ENCODE peak calls at places on chromosomes 11 and 22, in ten cellular contexts. One of them, this sample, is unnamed.

GRCh38 chr11:9747229-9747628 is 83.4 kb downstream of the SWAP70 start:
- DNase-seq in activated CD4-positive, alpha-beta T cell treated with anti-CD3 and anti-CD28 coated beads, Interleukin-2, amount 10 ng/mL, durations not matched to agents 7 days and 5 days: no peak
- DNase-seq in KG1: no peak
- DNase-seq in stimulated activated CD8-positive, alpha-beta memory T cell treated with anti-CD3 and anti-CD28 coated beads, Interleukin-15, amount 100 ng/mL, for 24 hours: no peak
- DNase-seq in iris pigment epithelial cell: no peak
- DNase-seq in AG04450: no peak
- DNase-seq in mucosa of descending colon: no peak
- DNase-seq in renal cortical epithelial cell: no peak
- DNase-seq in T-helper 2 cell: no peak
- DNase-seq in HFFc6: no peak
- DNase-seq in this sample: no peak

GRCh38 chr11:116481126-116481644 is 291.6 kb downstream of the BUD13 start:
- DNase-seq in KG1: no peak
- DNase-seq in mucosa of descending colon: no peak
- DNase-seq in AG04450: no peak
- DNase-seq in iris pigment epithelial cell: no peak
- DNase-seq in HFFc6: no peak
- DNase-seq in T-helper 2 cell: no peak
- DNase-seq in renal cortical epithelial cell: peak; percentile 2
- DNase-seq in activated CD4-positive, alpha-beta T cell treated with anti-CD3 and anti-CD28 coated beads, Interleukin-2, amount 10 ng/mL, durations not matched to agents 7 days and 5 days: no peak
- DNase-seq in stimulated activated CD8-positive, alpha-beta memory T cell treated with anti-CD3 and anti-CD28 coated beads, Interleukin-15, amount 100 ng/mL, for 24 hours: no peak
- DNase-seq in this sample: no peak

GRCh38 chr11:103773537-103773936 is 262.9 kb upstream of the DDI1 start:
- DNase-seq in T-helper 2 cell: no peak
- DNase-seq in iris pigment epithelial cell: no peak
- DNase-seq in mucosa of descending colon: no peak
- DNase-seq in renal cortical epithelial cell: no peak
- DNase-seq in HFFc6: no peak
- DNase-seq in AG04450: no peak
- DNase-seq in stimulated activated CD8-positive, alpha-beta memory T cell treated with anti-CD3 and anti-CD28 coated beads, Interleukin-15, amount 100 ng/mL, for 24 hours: no peak
- DNase-seq in KG1: no peak
- DNase-seq in activated CD4-positive, alpha-beta T cell treated with anti-CD3 and anti-CD28 coated beads, Interleukin-2, amount 10 ng/mL, durations not matched to agents 7 days and 5 days: no peak
- DNase-seq in this sample: peak; percentile 76

GRCh38 chr22:37212174-37212906 is at the start of gene SSTR3:
- DNase-seq in renal cortical epithelial cell: peak; percentile 19
- DNase-seq in stimulated activated CD8-positive, alpha-beta memory T cell treated with anti-CD3 and anti-CD28 coated beads, Interleukin-15, amount 100 ng/mL, for 24 hours: no peak
- DNase-seq in iris pigment epithelial cell: no peak
- DNase-seq in HFFc6: no peak
- DNase-seq in KG1: no peak
- DNase-seq in T-helper 2 cell: no peak
- DNase-seq in activated CD4-positive, alpha-beta T cell treated with anti-CD3 and anti-CD28 coated beads, Interleukin-2, amount 10 ng/mL, durations not matched to agents 7 days and 5 days: no peak
- DNase-seq in mucosa of descending colon: no peak
- DNase-seq in AG04450: no peak
- DNase-seq in this sample: no peak

GRCh38 chr11:2531277-2531986 is 86.6 kb downstream of the KCNQ1 start:
- DNase-seq in stimulated activated CD8-positive, alpha-beta memory T cell treated with anti-CD3 and anti-CD28 coated beads, Interleukin-15, amount 100 ng/mL, for 24 hours: peak; percentile 61
- DNase-seq in AG04450: peak; percentile 20
- DNase-seq in iris pigment epithelial cell: peak; percentile 38
- DNase-seq in activated CD4-positive, alpha-beta T cell treated with anti-CD3 and anti-CD28 coated beads, Interleukin-2, amount 10 ng/mL, durations not matched to agents 7 days and 5 days: peak; percentile 63
- DNase-seq in HFFc6: peak; percentile 25
- DNase-seq in KG1: peak; percentile 58
- DNase-seq in T-helper 2 cell: peak; percentile 54
- DNase-seq in renal cortical epithelial cell: peak; percentile 11
- DNase-seq in mucosa of descending colon: peak; percentile 74
- DNase-seq in this sample: no peak

GRCh38 chr11:128342511-128343133 is 244.7 kb downstream of the ETS1 start:
- DNase-seq in KG1: no peak
- DNase-seq in HFFc6: no peak
- DNase-seq in activated CD4-positive, alpha-beta T cell treated with anti-CD3 and anti-CD28 coated beads, Interleukin-2, amount 10 ng/mL, durations not matched to agents 7 days and 5 days: peak; percentile 62
- DNase-seq in mucosa of descending colon: peak; percentile 64
- DNase-seq in iris pigment epithelial cell: peak; percentile 49
- DNase-seq in renal cortical epithelial cell: peak; percentile 83
- DNase-seq in stimulated activated CD8-positive, alpha-beta memory T cell treated with anti-CD3 and anti-CD28 coated beads, Interleukin-15, amount 100 ng/mL, for 24 hours: no peak
- DNase-seq in AG04450: no peak
- DNase-seq in T-helper 2 cell: no peak
- DNase-seq in this sample: no peak

GRCh38 chr11:113373306-113373705 is 14.3 kb upstream of the ANKK1 start:
- DNase-seq in renal cortical epithelial cell: peak; percentile 25
- DNase-seq in HFFc6: peak; percentile 66
- DNase-seq in iris pigment epithelial cell: peak; percentile 55
- DNase-seq in mucosa of descending colon: no peak
- DNase-seq in stimulated activated CD8-positive, alpha-beta memory T cell treated with anti-CD3 and anti-CD28 coated beads, Interleukin-15, amount 100 ng/mL, for 24 hours: no peak
- DNase-seq in T-helper 2 cell: no peak
- DNase-seq in AG04450: no peak
- DNase-seq in KG1: no peak
- DNase-seq in activated CD4-positive, alpha-beta T cell treated with anti-CD3 and anti-CD28 coated beads, Interleukin-2, amount 10 ng/mL, durations not matched to agents 7 days and 5 days: no peak
- DNase-seq in this sample: no peak

GRCh38 chr11:105573091-105573490 is 36.8 kb upstream of the GRIA4 start:
- DNase-seq in activated CD4-positive, alpha-beta T cell treated with anti-CD3 and anti-CD28 coated beads, Interleukin-2, amount 10 ng/mL, durations not matched to agents 7 days and 5 days: no peak
- DNase-seq in mucosa of descending colon: no peak
- DNase-seq in KG1: no peak
- DNase-seq in stimulated activated CD8-positive, alpha-beta memory T cell treated with anti-CD3 and anti-CD28 coated beads, Interleukin-15, amount 100 ng/mL, for 24 hours: no peak
- DNase-seq in renal cortical epithelial cell: no peak
- DNase-seq in AG04450: no peak
- DNase-seq in HFFc6: no peak
- DNase-seq in iris pigment epithelial cell: peak; percentile 39
- DNase-seq in T-helper 2 cell: no peak
- DNase-seq in this sample: no peak

GRCh38 chr11:1873048-1873812 is 18.5 kb downstream of the PRR33 start:
- DNase-seq in AG04450: no peak
- DNase-seq in iris pigment epithelial cell: peak; percentile 64
- DNase-seq in activated CD4-positive, alpha-beta T cell treated with anti-CD3 and anti-CD28 coated beads, Interleukin-2, amount 10 ng/mL, durations not matched to agents 7 days and 5 days: no peak
- DNase-seq in mucosa of descending colon: peak; percentile 49
- DNase-seq in renal cortical epithelial cell: peak; percentile 8
- DNase-seq in KG1: no peak
- DNase-seq in HFFc6: no peak
- DNase-seq in T-helper 2 cell: no peak
- DNase-seq in stimulated activated CD8-positive, alpha-beta memory T cell treated with anti-CD3 and anti-CD28 coated beads, Interleukin-15, amount 100 ng/mL, for 24 hours: no peak
- DNase-seq in this sample: no peak

GRCh38 chr22:23565288-23565941 is 14.7 kb downstream of the IGLL1 start:
- DNase-seq in stimulated activated CD8-positive, alpha-beta memory T cell treated with anti-CD3 and anti-CD28 coated beads, Interleukin-15, amount 100 ng/mL, for 24 hours: no peak
- DNase-seq in mucosa of descending colon: no peak
- DNase-seq in HFFc6: no peak
- DNase-seq in T-helper 2 cell: no peak
- DNase-seq in renal cortical epithelial cell: no peak
- DNase-seq in activated CD4-positive, alpha-beta T cell treated with anti-CD3 and anti-CD28 coated beads, Interleukin-2, amount 10 ng/mL, durations not matched to agents 7 days and 5 days: no peak
- DNase-seq in KG1: no peak
- DNase-seq in iris pigment epithelial cell: no peak
- DNase-seq in AG04450: no peak
- DNase-seq in this sample: no peak

GRCh38 chr11:117993988-117994741 is 8.0 kb downstream of the IL10RA start:
- DNase-seq in activated CD4-positive, alpha-beta T cell treated with anti-CD3 and anti-CD28 coated beads, Interleukin-2, amount 10 ng/mL, durations not matched to agents 7 days and 5 days: no peak
- DNase-seq in KG1: no peak
- DNase-seq in AG04450: no peak
- DNase-seq in T-helper 2 cell: no peak
- DNase-seq in HFFc6: no peak
- DNase-seq in mucosa of descending colon: peak; percentile 48
- DNase-seq in renal cortical epithelial cell: no peak
- DNase-seq in stimulated activated CD8-positive, alpha-beta memory T cell treated with anti-CD3 and anti-CD28 coated beads, Interleukin-15, amount 100 ng/mL, for 24 hours: no peak
- DNase-seq in iris pigment epithelial cell: no peak
- DNase-seq in this sample: no peak

GRCh38 chr11:134038897-134039470 is 29.9 kb upstream of the JAM3 start:
- DNase-seq in AG04450: no peak
- DNase-seq in stimulated activated CD8-positive, alpha-beta memory T cell treated with anti-CD3 and anti-CD28 coated beads, Interleukin-15, amount 100 ng/mL, for 24 hours: no peak
- DNase-seq in activated CD4-positive, alpha-beta T cell treated with anti-CD3 and anti-CD28 coated beads, Interleukin-2, amount 10 ng/mL, durations not matched to agents 7 days and 5 days: no peak
- DNase-seq in KG1: no peak
- DNase-seq in HFFc6: no peak
- DNase-seq in renal cortical epithelial cell: no peak
- DNase-seq in T-helper 2 cell: no peak
- DNase-seq in iris pigment epithelial cell: peak; percentile 22
- DNase-seq in mucosa of descending colon: peak; percentile 46
- DNase-seq in this sample: no peak

GRCh38 chr11:123188508-123189165 is 6.4 kb downstream of the CLMP start:
- DNase-seq in KG1: no peak
- DNase-seq in stimulated activated CD8-positive, alpha-beta memory T cell treated with anti-CD3 and anti-CD28 coated beads, Interleukin-15, amount 100 ng/mL, for 24 hours: no peak
- DNase-seq in renal cortical epithelial cell: peak; percentile 58
- DNase-seq in mucosa of descending colon: no peak
- DNase-seq in T-helper 2 cell: no peak
- DNase-seq in AG04450: peak; percentile 91
- DNase-seq in HFFc6: peak; percentile 81
- DNase-seq in activated CD4-positive, alpha-beta T cell treated with anti-CD3 and anti-CD28 coated beads, Interleukin-2, amount 10 ng/mL, durations not matched to agents 7 days and 5 days: no peak
- DNase-seq in iris pigment epithelial cell: peak; percentile 80
- DNase-seq in this sample: no peak

This sample was measured in coronary artery.